ENCODE peak calls at places on chromosome 16, in six cellular contexts. H is heart left ventricle, J is A549, F is ovary, Z is fibroblast of villous mesenchyme, A is activated B cell treated with CpG ODN at 0.5 μM for 24 hours. N is an unnamed sample.

GRCh38 chr16:78290498-78291271 is 191.2 kb downstream of the WWOX start:
- DNase-seq in H (no peak), J (no peak), F (no peak), Z (no peak), A (no peak), N (no peak)

GRCh38 chr16:31472559-31473203 is 729 bp downstream of the TGFB1I1 start:
- DNase-seq in H (peak), J (peak), F (peak), Z (peak), A (no peak), N (no peak)

GRCh38 chr16:53022374-53022773 is 30.3 kb downstream of the CHD9NB start:
- DNase-seq in H (peak), J (peak), F (no peak), Z (peak), A (no peak), N (no peak)

GRCh38 chr16:83606486-83607030 is 201.2 kb upstream of the HSBP1 start:
- DNase-seq in H (no peak), J (peak), F (no peak), Z (no peak), A (no peak), N (no peak)

GRCh38 chr16:3650631-3651265 is 3.7 kb upstream of the DNASE1 start:
- DNase-seq in H (no peak), J (no peak), F (no peak), Z (no peak), A (no peak), N (no peak)

GRCh38 chr16:24626251-24626650 is 86.9 kb downstream of the RBBP6 start:
- DNase-seq in H (no peak), J (no peak), F (no peak), Z (peak), A (no peak), N (no peak)

GRCh38 chr16:69831212-69832123 is 69.3 kb downstream of the WWP2 start:
- DNase-seq in H (no peak), J (peak), F (no peak), Z (peak), A (no peak), N (no peak)

GRCh38 chr16:52069866-52070265 is 477.1 kb downstream of the TOX3 start:
- DNase-seq in H (no peak), J (peak), F (no peak), Z (peak), A (no peak), N (no peak)

GRCh38 chr16:79618041-79618711 is 17.6 kb upstream of the MAF start:
- DNase-seq in H (no peak), J (no peak), F (no peak), Z (no peak), A (no peak), N (no peak)

GRCh38 chr16:24093049-24093448 is 163.1 kb upstream of the CACNG3 start:
- DNase-seq in H (no peak), J (no peak), F (no peak), Z (no peak), A (no peak), N (no peak)

GRCh38 chr16:30382398-30383015 is at the start of gene SEPTIN1:
- DNase-seq in H (no peak), J (no peak), F (no peak), Z (no peak), A (peak), N (no peak)

GRCh38 chr16:59048876-59049275 is 314.8 kb upstream of the GOT2 start:
- DNase-seq in H (no peak), J (no peak), F (no peak), Z (no peak), A (no peak), N (no peak)

GRCh38 chr16:59046335-59046734 is 312.2 kb upstream of the GOT2 start:
- DNase-seq in H (no peak), J (no peak), F (no peak), Z (peak), A (no peak), N (no peak)

GRCh38 chr16:59045496-59045895 is 311.4 kb upstream of the GOT2 start:
- DNase-seq in H (no peak), J (no peak), F (no peak), Z (no peak), A (no peak), N (no peak)

GRCh38 chr16:59044616-59045015 is 310.5 kb upstream of the GOT2 start:
- DNase-seq in H (no peak), J (no peak), F (no peak), Z (no peak), A (no peak), N (no peak)

DNA sequence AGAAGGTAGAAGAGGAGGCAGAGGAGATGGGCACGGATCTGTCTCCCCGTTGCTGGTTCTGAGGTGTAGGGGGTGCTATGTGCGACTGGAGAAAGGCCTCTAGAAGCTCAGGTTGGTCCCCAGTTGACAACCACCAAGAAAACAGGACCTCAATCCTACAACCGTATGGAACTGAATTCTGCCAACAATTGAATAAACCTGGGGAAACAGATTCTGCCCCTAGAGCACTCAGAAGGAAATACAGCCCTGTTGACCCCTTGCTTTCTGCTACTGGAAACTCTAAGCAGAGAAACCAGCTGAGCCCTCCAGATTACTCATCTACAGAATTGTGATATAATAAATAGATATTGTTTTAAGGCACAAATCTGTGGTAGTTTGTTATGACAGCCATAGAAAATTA is 313.0 kb upstream of the GOT2 start:
- DNase-seq in H (no peak), J (peak), F (no peak), Z (no peak), A (no peak), N (no peak)
- TF ChIP-seq CTCF in H (no peak), J (no peak), F (no peak), Z (no peak), A (no peak), N (no peak)

DNA sequence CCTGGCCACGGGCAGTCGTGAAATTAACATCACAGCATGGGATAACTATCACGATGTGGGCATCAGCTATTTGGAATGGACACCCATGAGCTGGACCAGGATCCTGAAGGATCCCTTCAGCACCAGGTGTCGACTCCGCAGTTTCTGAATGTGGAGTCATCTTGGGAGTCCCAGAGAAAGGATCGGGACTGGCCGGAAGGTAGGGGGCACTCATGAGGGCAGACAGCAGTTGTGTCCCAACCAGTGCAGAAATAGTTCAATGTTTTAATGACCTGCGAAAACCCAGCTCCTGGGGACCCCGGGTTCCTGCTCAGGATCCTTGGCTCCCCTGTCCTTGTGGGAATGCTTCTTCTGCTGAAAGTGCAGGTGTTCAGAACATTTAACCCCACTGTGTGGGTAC is 154.9 kb downstream of the SALL1 start:
- DNase-seq in H (no peak), J (no peak), F (no peak), Z (no peak), A (no peak), N (no peak)
- TF ChIP-seq CTCF in H (no peak), J (no peak), F (no peak), Z (no peak), A (no peak), N (no peak)

DNA sequence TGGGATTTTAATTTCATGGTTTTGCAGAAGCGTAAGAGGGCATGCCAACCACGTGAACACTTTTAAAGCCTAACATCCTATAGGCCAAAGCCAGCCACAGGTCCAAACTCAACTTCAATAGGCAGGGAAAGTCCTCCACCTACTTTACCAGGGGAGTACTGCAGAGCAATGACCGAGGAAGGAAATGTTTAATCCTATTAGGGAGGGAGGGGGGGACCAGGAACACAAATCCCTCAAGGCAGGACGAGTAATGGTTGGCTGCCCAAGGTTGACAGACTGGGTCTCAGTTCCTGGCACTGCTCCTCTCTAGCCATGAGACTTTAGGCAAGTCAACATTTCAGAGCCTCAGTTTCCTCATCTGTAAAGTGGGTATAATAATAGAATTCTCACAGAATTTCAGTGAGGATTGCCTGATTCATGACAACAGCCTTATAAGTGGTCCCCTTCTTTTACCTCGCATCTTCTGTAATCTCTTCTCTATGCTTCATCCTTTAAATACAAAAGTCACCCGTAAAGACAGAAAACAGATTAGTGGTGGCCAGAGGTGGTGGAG is 315.8 kb downstream of the HAPSTR1 start:
- DNase-seq in H (no peak), J (no peak), F (no peak), Z (no peak), A (no peak), N (no peak)
- TF ChIP-seq CTCF in H (no peak), J (no peak), F (no peak), Z (no peak), A (no peak), N (no peak)

GRCh38 chr16:4802659-4803287 is 340 bp upstream of the ROGDI start:
- DNase-seq in H (peak), J (peak), F (peak), Z (peak), A (peak), N (peak)
- TF ChIP-seq CTCF in H (peak), J (no peak), F (peak), Z (peak), A (no peak), N (no peak)

GRCh38 chr16:20348365-20349185 is 3.9 kb downstream of the UMOD start:
- DNase-seq in H (no peak), J (no peak), F (no peak), Z (no peak), A (no peak), N (no peak)
- TF ChIP-seq CTCF in H (no peak), J (no peak), F (no peak), Z (no peak), A (no peak), N (no peak)

GRCh38 chr16:12951392-12951791 is 50.0 kb downstream of the SHISA9 start:
- DNase-seq in H (no peak), J (no peak), F (no peak), Z (no peak), A (no peak), N (no peak)
- TF ChIP-seq CTCF in H (no peak), J (no peak), F (no peak), Z (no peak), A (no peak), N (no peak)

GRCh38 chr16:17261197-17261858 is 209.4 kb downstream of the XYLT1 start:
- DNase-seq in H (no peak), J (no peak), F (no peak), Z (no peak), A (no peak), N (no peak)
- TF ChIP-seq CTCF in H (no peak), J (no peak), F (no peak), Z (no peak), A (no peak), N (no peak)

GRCh38 chr16:87295661-87296531 is 21.3 kb downstream of the C16orf95 start:
- DNase-seq in H (no peak), J (no peak), F (no peak), Z (no peak), A (no peak), N (no peak)
- TF ChIP-seq CTCF in H (no peak), J (no peak), F (no peak), Z (no peak), A (no peak), N (no peak)

DNA sequence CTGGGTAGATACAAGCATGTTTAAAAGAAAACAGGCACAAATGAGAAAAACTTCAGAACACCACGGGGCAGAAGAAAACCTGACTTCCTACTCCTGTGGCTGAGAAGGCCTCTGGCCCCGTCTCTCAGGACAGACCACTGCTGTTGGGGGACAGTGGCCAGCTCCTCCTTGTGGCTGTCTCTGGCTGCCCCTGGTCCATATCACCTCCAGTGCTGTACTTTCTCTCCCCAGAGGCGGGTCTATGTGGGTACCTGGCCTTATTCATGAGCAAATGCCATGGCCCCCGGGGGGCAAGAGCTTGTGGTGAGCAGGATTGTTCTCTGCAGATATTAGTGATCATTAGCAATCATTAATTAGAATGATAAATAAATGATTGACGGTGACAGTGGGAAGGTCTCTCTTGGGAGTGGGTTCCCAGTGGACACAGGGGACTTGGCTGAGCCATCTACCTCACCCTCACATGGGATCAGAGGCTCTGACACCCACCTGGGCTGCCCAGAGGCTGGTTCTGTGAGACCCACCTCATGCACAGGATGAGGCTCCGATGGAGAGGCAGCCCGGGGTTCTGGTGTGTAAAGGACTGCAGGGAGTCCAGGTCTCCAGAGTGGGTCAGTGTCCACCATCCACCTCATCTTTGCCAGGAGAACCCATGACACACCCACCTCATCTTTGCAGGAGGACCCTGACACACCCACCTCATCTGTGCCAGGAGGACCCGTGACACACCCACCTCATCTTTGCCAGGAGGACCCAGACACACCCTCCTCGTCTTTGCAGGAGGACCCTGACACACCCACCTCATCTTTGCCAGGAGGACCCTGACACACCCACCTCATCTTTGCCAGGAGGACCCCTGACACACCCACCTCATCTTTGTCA is 30.6 kb upstream of the CBFA2T3 start:
- DNase-seq in H (no peak), J (no peak), F (no peak), Z (no peak), A (no peak), N (peak)
- TF ChIP-seq CTCF in H (no peak), J (no peak), F (no peak), Z (no peak), A (no peak), N (no peak)

GRCh38 chr16:89357460-89357859 is 132.9 kb downstream of the ANKRD11 start:
- DNase-seq in H (peak), J (no peak), F (no peak), Z (no peak), A (no peak), N (peak)
- TF ChIP-seq CTCF in H (no peak), J (no peak), F (no peak), Z (no peak), A (no peak), N (peak)

N was measured in CD14-positive monocyte.